ENCODE peak calls at places on chromosomes 12 and 14, in four cellular contexts. One of them, this sample, is unnamed.

GRCh38 chr12:24948452-24948815 is 467 bp downstream of the BCAT1 start:
- DNase-seq in BE2C: peak
- DNase-seq in suprapubic skin: no peak
- DNase-seq in IMR-90: peak
- DNase-seq in this sample: no peak

GRCh38 chr14:73795974-73796373 is 55.7 kb upstream of the PTGR2 start:
- DNase-seq in BE2C: no peak
- DNase-seq in suprapubic skin: no peak
- DNase-seq in IMR-90: peak
- DNase-seq in this sample: peak

GRCh38 chr12:114799574-114800487 is 115.9 kb upstream of the TBX3 start:
- DNase-seq in BE2C: peak
- DNase-seq in suprapubic skin: no peak
- DNase-seq in IMR-90: peak
- DNase-seq in this sample: no peak

GRCh38 chr14:86915416-86915815 is 1077.6 kb downstream of the GALC start:
- DNase-seq in BE2C: no peak
- DNase-seq in suprapubic skin: no peak
- DNase-seq in IMR-90: peak
- DNase-seq in this sample: no peak

GRCh38 chr14:102525213-102526143 is 15.9 kb upstream of the ANKRD9 start:
- DNase-seq in BE2C: no peak
- DNase-seq in suprapubic skin: no peak
- DNase-seq in IMR-90: peak
- DNase-seq in this sample: peak

GRCh38 chr14:64638625-64639024 is 65.6 kb upstream of the PLEKHG3 start:
- DNase-seq in BE2C: no peak
- DNase-seq in suprapubic skin: no peak
- DNase-seq in IMR-90: no peak
- DNase-seq in this sample: no peak

GRCh38 chr14:96567289-96567899 is 65.2 kb downstream of the PAPOLA start:
- DNase-seq in BE2C: no peak
- DNase-seq in suprapubic skin: no peak
- DNase-seq in IMR-90: peak
- DNase-seq in this sample: peak

GRCh38 chr14:32009636-32010560 is 67.2 kb upstream of the ARHGAP5 start:
- DNase-seq in BE2C: no peak
- DNase-seq in suprapubic skin: no peak
- DNase-seq in IMR-90: no peak
- DNase-seq in this sample: no peak

GRCh38 chr14:103819503-103820307 is 27.7 kb downstream of the PPP1R13B start:
- DNase-seq in BE2C: peak
- DNase-seq in suprapubic skin: no peak
- DNase-seq in IMR-90: no peak
- DNase-seq in this sample: peak

GRCh38 chr14:97251423-97252155 is 454.4 kb downstream of the VRK1 start:
- DNase-seq in BE2C: no peak
- DNase-seq in suprapubic skin: no peak
- DNase-seq in IMR-90: no peak
- DNase-seq in this sample: no peak

GRCh38 chr12:124744659-124745467 is 118.8 kb downstream of the SCARB1 start:
- DNase-seq in BE2C: peak
- DNase-seq in suprapubic skin: no peak
- DNase-seq in IMR-90: no peak
- DNase-seq in this sample: peak

GRCh38 chr12:20917819-20918218 is 107.3 kb downstream of the SLCO1B3 start:
- DNase-seq in BE2C: no peak
- DNase-seq in suprapubic skin: no peak
- DNase-seq in IMR-90: no peak
- DNase-seq in this sample: no peak

GRCh38 chr12:15050664-15051063 is 77.8 kb downstream of the PDE6H start:
- DNase-seq in BE2C: no peak
- DNase-seq in suprapubic skin: no peak
- DNase-seq in IMR-90: no peak
- DNase-seq in this sample: no peak

GRCh38 chr12:24822121-24822899 is 126.6 kb downstream of the BCAT1 start:
- DNase-seq in BE2C: no peak
- DNase-seq in suprapubic skin: no peak
- DNase-seq in IMR-90: peak
- DNase-seq in this sample: no peak

GRCh38 chr12:82407481-82407880 is 49.2 kb downstream of the METTL25 start:
- DNase-seq in BE2C: no peak
- DNase-seq in suprapubic skin: no peak
- DNase-seq in IMR-90: no peak
- DNase-seq in this sample: no peak

GRCh38 chr12:10807186-10807585 is at the start of gene TAS2R8:
- DNase-seq in BE2C: no peak
- DNase-seq in suprapubic skin: no peak
- DNase-seq in IMR-90: no peak
- DNase-seq in this sample: no peak

GRCh38 chr14:31596691-31597090 is 35.5 kb downstream of the NUBPL start:
- DNase-seq in BE2C: no peak
- DNase-seq in suprapubic skin: no peak
- DNase-seq in IMR-90: peak
- DNase-seq in this sample: no peak

GRCh38 chr12:116459501-116459900 is 99.7 kb upstream of the MAP1LC3B2 start:
- DNase-seq in BE2C: no peak
- DNase-seq in suprapubic skin: no peak
- DNase-seq in IMR-90: no peak
- DNase-seq in this sample: no peak

GRCh38 chr12:84978921-84979320 is 57.2 kb downstream of the TSPAN19 start:
- DNase-seq in BE2C: no peak
- DNase-seq in suprapubic skin: no peak
- DNase-seq in IMR-90: no peak
- DNase-seq in this sample: no peak

DNA sequence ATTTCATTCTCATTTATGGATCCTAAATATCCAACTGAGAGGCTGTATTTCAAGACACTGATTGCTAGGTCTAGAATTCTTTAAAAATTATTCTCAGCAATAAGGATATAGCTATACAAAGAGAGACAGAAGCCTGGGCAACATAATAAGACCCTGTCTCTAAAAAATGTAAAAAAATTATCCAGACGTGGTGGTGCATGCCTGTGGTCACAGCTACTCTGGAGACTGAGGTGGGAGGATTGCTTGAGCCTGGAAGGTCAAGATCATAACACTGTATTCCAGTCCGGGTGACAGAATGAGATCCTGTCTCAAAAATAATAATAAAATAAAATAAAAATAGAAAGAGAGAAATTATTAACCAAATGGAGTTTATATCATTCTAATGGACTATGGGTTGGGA is 20.6 kb upstream of the ARID2 start:
- DNase-seq in BE2C: no peak
- DNase-seq in suprapubic skin: no peak
- DNase-seq in IMR-90: no peak
- DNase-seq in this sample: no peak
- TF ChIP-seq CTCF in BE2C: no peak
- TF ChIP-seq CTCF in suprapubic skin: no peak
- TF ChIP-seq CTCF in IMR-90: no peak
- TF ChIP-seq CTCF in this sample: no peak

GRCh38 chr12:99746538-99746937 is 99.0 kb downstream of the GARIN6 start:
- DNase-seq in BE2C: no peak
- DNase-seq in suprapubic skin: no peak
- DNase-seq in IMR-90: no peak
- DNase-seq in this sample: no peak
- TF ChIP-seq CTCF in BE2C: no peak
- TF ChIP-seq CTCF in suprapubic skin: no peak
- TF ChIP-seq CTCF in IMR-90: no peak
- TF ChIP-seq CTCF in this sample: no peak

DNA sequence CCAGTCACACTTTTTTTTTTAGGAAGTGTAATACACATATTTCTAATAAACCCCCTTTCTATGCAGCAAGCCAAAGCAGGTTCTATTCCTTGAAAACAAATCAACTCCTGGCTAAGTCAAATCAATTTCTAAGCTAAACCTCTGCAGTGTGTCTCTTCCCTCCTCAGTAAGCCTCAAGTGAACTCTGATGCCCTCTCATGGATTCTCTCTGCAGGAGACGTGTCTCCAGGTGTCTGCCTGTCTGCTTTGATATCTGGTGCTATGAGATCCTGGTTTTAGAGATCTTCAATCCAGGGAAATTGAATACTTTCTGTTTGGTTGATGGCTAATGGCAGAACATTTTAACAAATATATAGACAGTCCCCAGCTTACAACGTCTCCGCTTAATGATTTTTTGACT is 791.7 kb downstream of the AACS start:
- DNase-seq in BE2C: no peak
- DNase-seq in suprapubic skin: no peak
- DNase-seq in IMR-90: no peak
- DNase-seq in this sample: no peak
- TF ChIP-seq CTCF in BE2C: no peak
- TF ChIP-seq CTCF in suprapubic skin: no peak
- TF ChIP-seq CTCF in IMR-90: no peak
- TF ChIP-seq CTCF in this sample: no peak

GRCh38 chr12:62801796-62802195 is 133.2 kb downstream of the PPM1H start:
- DNase-seq in BE2C: no peak
- DNase-seq in suprapubic skin: no peak
- DNase-seq in IMR-90: no peak
- DNase-seq in this sample: no peak

GRCh38 chr12:62802321-62802720 is 132.6 kb downstream of the PPM1H start:
- DNase-seq in BE2C: no peak
- DNase-seq in suprapubic skin: no peak
- DNase-seq in IMR-90: no peak
- DNase-seq in this sample: no peak

GRCh38 chr12:62803756-62804155 is 131.2 kb downstream of the PPM1H start:
- DNase-seq in BE2C: no peak
- DNase-seq in suprapubic skin: no peak
- DNase-seq in IMR-90: no peak
- DNase-seq in this sample: no peak

GRCh38 chr12:62800707-62801400 is 134.1 kb downstream of the PPM1H start:
- DNase-seq in BE2C: no peak
- DNase-seq in suprapubic skin: no peak
- DNase-seq in IMR-90: no peak
- DNase-seq in this sample: no peak

DNA sequence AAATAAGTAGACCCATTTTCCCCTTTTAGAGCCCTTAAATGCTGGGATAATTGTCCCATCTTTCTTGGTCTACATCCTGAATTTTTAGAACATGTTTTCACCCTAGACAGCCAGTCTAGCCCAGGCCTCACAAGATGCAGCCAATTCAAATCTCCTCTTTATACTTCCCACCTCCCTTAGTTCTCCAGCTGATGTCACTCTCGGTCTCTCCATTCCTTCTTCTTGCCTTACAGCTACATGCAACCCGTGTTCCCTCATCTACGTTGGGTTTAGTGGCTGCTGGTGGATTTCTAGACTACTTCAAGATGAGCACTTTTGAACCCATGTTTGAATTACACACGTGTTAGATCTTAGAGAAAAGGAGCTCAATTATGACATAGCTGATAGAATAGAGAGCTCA is 132.0 kb downstream of the PPM1H start:
- DNase-seq in BE2C: no peak
- DNase-seq in suprapubic skin: no peak
- DNase-seq in IMR-90: peak
- DNase-seq in this sample: no peak
- TF ChIP-seq CTCF in BE2C: no peak
- TF ChIP-seq CTCF in suprapubic skin: no peak
- TF ChIP-seq CTCF in IMR-90: peak
- TF ChIP-seq CTCF in this sample: no peak

GRCh38 chr14:61338457-61338856 is 17.1 kb downstream of the PRKCH start:
- DNase-seq in BE2C: no peak
- DNase-seq in suprapubic skin: no peak
- DNase-seq in IMR-90: no peak
- DNase-seq in this sample: no peak
- TF ChIP-seq CTCF in BE2C: no peak
- TF ChIP-seq CTCF in suprapubic skin: no peak
- TF ChIP-seq CTCF in IMR-90: no peak
- TF ChIP-seq CTCF in this sample: no peak

GRCh38 chr12:5969974-5970690 is 25.1 kb upstream of the ANO2 start:
- DNase-seq in BE2C: no peak
- DNase-seq in suprapubic skin: no peak
- DNase-seq in IMR-90: no peak
- DNase-seq in this sample: no peak
- TF ChIP-seq CTCF in BE2C: peak
- TF ChIP-seq CTCF in suprapubic skin: no peak
- TF ChIP-seq CTCF in IMR-90: no peak
- TF ChIP-seq CTCF in this sample: no peak